ENCODE peak calls at places on chromosomes 13 and 19, in five cellular contexts. H is astrocyte of the spinal cord, Q is thoracic aorta, E is fibroblast of mammary gland, X is heart right ventricle. B is an unnamed sample.

GRCh38 chr19:4374451-4375163 is 25.7 kb downstream of the SH3GL1 start:
- DNase-seq in H (peak; percentile 84), Q (peak; percentile 74), E (peak; percentile 96), X (peak; percentile 50), B (peak; percentile 98)

GRCh38 chr13:114005206-114005720 is 31.4 kb upstream of the C13orf46 start:
- DNase-seq in H (no peak), Q (no peak), E (no peak), X (no peak), B (no peak)

GRCh38 chr19:49858591-49858985 is 7.6 kb downstream of the PTOV1 start:
- DNase-seq in H (no peak), Q (no peak), E (no peak), X (no peak), B (peak; percentile 27)

GRCh38 chr19:55206664-55207500 is 2.4 kb downstream of the PTPRH start:
- DNase-seq in H (peak; percentile 87), Q (no peak), E (peak; percentile 94), X (peak; percentile 84), B (peak; percentile 94)

GRCh38 chr19:29489182-29489951 is 36.4 kb upstream of the VSTM2B start:
- DNase-seq in H (no peak), Q (no peak), E (no peak), X (no peak), B (no peak)

GRCh38 chr13:113192902-113193301 is 15.6 kb downstream of the PCID2 start:
- DNase-seq in H (peak; percentile 35), Q (no peak), E (peak; percentile 91), X (no peak), B (peak; percentile 75)

GRCh38 chr13:108902557-108903155 is 273.2 kb downstream of the MYO16 start:
- DNase-seq in H (no peak), Q (no peak), E (no peak), X (no peak), B (peak; percentile 28)

GRCh38 chr19:44614313-44614712 is 950 bp downstream of the IGSF23 start:
- DNase-seq in H (no peak), Q (no peak), E (no peak), X (no peak), B (no peak)

GRCh38 chr13:37640499-37640898 is 41.9 kb upstream of the POSTN start:
- DNase-seq in H (peak; percentile 80), Q (no peak), E (peak; percentile 81), X (no peak), B (peak; percentile 65)

GRCh38 chr19:42088471-42089190 is 12.7 kb downstream of the ZNF574 start:
- DNase-seq in H (peak; percentile 83), Q (no peak), E (peak; percentile 71), X (no peak), B (peak; percentile 44)

GRCh38 chr19:5111051-5111450 is 142.1 kb downstream of the KDM4B start:
- DNase-seq in H (no peak), Q (no peak), E (no peak), X (no peak), B (no peak)

GRCh38 chr13:44819245-44819644 is 170.0 kb downstream of the NUFIP1 start:
- DNase-seq in H (peak; percentile 84), Q (no peak), E (peak; percentile 82), X (no peak), B (peak; percentile 84)

GRCh38 chr13:21458816-21459701 is at the start of gene ZDHHC20:
- DNase-seq in H (peak; percentile 80), Q (peak; percentile 58), E (peak; percentile 74), X (peak; percentile 87), B (peak; percentile 94)

GRCh38 chr19:33245948-33246728 is 20.5 kb upstream of the SLC7A10 start:
- DNase-seq in H (no peak), Q (no peak), E (no peak), X (no peak), B (peak; percentile 20)

GRCh38 chr13:51518847-51519246 is 65.4 kb upstream of the WDFY2 start:
- DNase-seq in H (no peak), Q (no peak), E (peak; percentile 80), X (no peak), B (peak; percentile 76)

GRCh38 chr13:30441304-30441703 is 19.0 kb downstream of the UBE2L5 start:
- DNase-seq in H (no peak), Q (no peak), E (no peak), X (no peak), B (no peak)

GRCh38 chr19:8640402-8641004 is 10.1 kb downstream of the NFILZ start:
- DNase-seq in H (no peak), Q (no peak), E (no peak), X (no peak), B (no peak)

GRCh38 chr13:29991343-29991742 is 140.9 kb upstream of the UBL3 start:
- DNase-seq in H (peak; percentile 92), Q (no peak), E (peak; percentile 95), X (no peak), B (peak; percentile 95)

GRCh38 chr19:5058456-5059190 is 89.7 kb downstream of the KDM4B start:
- DNase-seq in H (peak; percentile 18), Q (no peak), E (peak; percentile 40), X (no peak), B (no peak)

GRCh38 chr13:74443623-74444022 is 309.4 kb upstream of the KLF12 start:
- DNase-seq in H (peak; percentile 89), Q (no peak), E (peak; percentile 86), X (no peak), B (peak; percentile 90)

GRCh38 chr19:19597809-19598306 is 20.6 kb downstream of the PBX4 start:
- DNase-seq in H (no peak), Q (no peak), E (no peak), X (no peak), B (no peak)

GRCh38 chr13:52387721-52388120 is 18.3 kb downstream of the THSD1 start:
- DNase-seq in H (no peak), Q (no peak), E (no peak), X (no peak), B (no peak)

GRCh38 chr13:42396501-42396900 is 124.5 kb downstream of the AKAP11 start:
- DNase-seq in H (no peak), Q (no peak), E (no peak), X (no peak), B (no peak)

GRCh38 chr19:39065928-39066327 is 18.2 kb upstream of the ACP7 start:
- DNase-seq in H (no peak), Q (no peak), E (no peak), X (no peak), B (no peak)

GRCh38 chr13:100944791-100945345 is 270.3 kb upstream of the TMTC4 start:
- DNase-seq in H (no peak), Q (no peak), E (no peak), X (no peak), B (no peak)

GRCh38 chr19:4390017-4390861 is 10.1 kb downstream of the SH3GL1 start:
- DNase-seq in H (peak; percentile 44), Q (no peak), E (peak; percentile 62), X (peak; percentile 60), B (peak; percentile 56)

GRCh38 chr13:35978607-35979316 is 152.4 kb downstream of the DCLK1 start:
- DNase-seq in H (peak; percentile 85), Q (no peak), E (peak; percentile 84), X (peak; percentile 57), B (peak; percentile 81)

GRCh38 chr19:11091343-11092153 is 2.3 kb downstream of the LDLR start:
- DNase-seq in H (peak; percentile 94), Q (peak; percentile 57), E (peak; percentile 86), X (peak; percentile 66), B (peak; percentile 77)

GRCh38 chr13:59480857-59481256 is 682.9 kb downstream of the DIAPH3 start:
- DNase-seq in H (no peak), Q (no peak), E (no peak), X (no peak), B (no peak)

GRCh38 chr13:59483441-59484116 is 680.1 kb downstream of the DIAPH3 start:
- DNase-seq in H (peak; percentile 29), Q (no peak), E (no peak), X (peak; percentile 30), B (peak; percentile 8)

GRCh38 chr13:59479629-59480028 is 684.1 kb downstream of the DIAPH3 start:
- DNase-seq in H (no peak), Q (no peak), E (no peak), X (no peak), B (no peak)

GRCh38 chr13:59478908-59479307 is 684.8 kb downstream of the DIAPH3 start:
- DNase-seq in H (no peak), Q (no peak), E (no peak), X (no peak), B (no peak)

GRCh38 chr13:59480398-59480797 is 683.3 kb downstream of the DIAPH3 start:
- DNase-seq in H (no peak), Q (no peak), E (no peak), X (no peak), B (no peak)
- H3K4me3 ChIP-seq in H (no peak overlapping the region), Q (no peak overlapping the region), E (no peak overlapping the region), X (no peak overlapping the region), B (no peak overlapping the region)

DNA sequence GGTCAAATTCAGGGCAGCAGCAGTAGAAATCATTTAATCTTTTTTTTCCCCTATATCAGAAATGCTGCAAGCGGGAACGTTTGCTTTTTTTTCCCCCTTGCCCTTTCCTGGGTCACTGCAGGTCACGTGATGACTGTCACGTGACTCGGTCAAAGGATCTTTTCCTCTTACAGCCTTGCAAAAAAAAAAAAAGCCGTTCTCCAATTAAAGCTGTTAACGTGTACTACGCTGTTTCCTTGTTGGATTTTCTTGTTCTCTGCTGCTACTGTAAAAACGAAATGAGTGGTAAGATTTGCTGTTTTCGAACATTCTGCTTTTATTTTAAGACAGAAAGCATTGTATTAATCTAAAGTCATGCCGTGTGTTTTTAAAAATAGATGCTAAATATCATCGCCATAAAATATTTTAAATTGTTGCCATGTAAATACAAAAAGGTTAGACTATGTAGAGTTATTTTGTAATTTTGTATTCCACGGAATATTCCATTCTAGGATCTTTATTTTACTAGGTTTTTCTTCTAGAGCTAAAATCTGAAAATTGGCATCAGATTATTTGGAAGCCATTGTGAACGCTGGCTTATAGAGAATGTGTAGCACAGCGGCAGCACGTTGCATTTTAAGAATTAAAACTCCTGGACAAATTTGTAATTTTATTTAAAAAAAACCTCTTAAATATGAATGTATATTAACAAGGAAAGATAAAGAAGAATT is 109.9 kb upstream of the MLNR start:
- DNase-seq in H (peak; percentile 90), Q (peak; percentile 16), E (peak; percentile 93), X (peak; percentile 84), B (peak; percentile 91)
- H3K4me3 ChIP-seq in H (peak overlapping the region; percentile 64), Q (peak overlapping the region; percentile 80), E (peak overlapping the region; percentile 73), X (peak overlapping the region; percentile 58), B (peak overlapping the region; percentile 53)

GRCh38 chr19:18541258-18541991 is 1.9 kb downstream of the FKBP8 start:
- DNase-seq in H (no peak), Q (no peak), E (peak; percentile 85), X (no peak), B (peak; percentile 53)
- H3K4me3 ChIP-seq in H (no peak overlapping the region), Q (peak overlapping the region; percentile 82), E (no peak overlapping the region), X (no peak overlapping the region), B (peak overlapping the region; percentile 62)

GRCh38 chr13:75968103-75968838 is 332.1 kb downstream of the LMO7 start:
- DNase-seq in H (no peak), Q (no peak), E (peak; percentile 66), X (no peak), B (peak; percentile 26)
- H3K4me3 ChIP-seq in H (no peak overlapping the region), Q (no peak overlapping the region), E (no peak overlapping the region), X (no peak overlapping the region), B (no peak overlapping the region)

DNA sequence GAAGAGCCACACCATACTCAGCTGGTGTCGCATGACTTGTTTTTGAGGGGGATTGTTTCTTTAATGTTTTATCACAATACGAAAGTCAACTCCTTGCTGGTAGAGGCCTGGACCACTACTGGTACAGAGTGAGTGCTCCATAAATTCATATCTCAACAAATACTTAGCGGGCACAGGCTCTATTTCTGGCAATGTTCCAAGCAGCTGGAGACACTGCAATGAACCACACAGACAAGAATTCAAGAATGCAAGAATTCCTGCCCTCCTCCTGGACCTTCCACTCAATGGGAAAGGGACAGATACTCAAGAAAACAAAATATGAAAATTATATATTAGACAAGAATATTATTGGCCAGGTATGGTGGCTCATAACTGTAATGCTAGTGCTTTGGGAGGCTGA is 5.1 kb upstream of the FXYD5 start:
- DNase-seq in H (no peak), Q (no peak), E (no peak), X (no peak), B (no peak)
- H3K4me3 ChIP-seq in H (no peak overlapping the region), Q (no peak overlapping the region), E (no peak overlapping the region), X (no peak overlapping the region), B (no peak overlapping the region)

B was measured in foreskin fibroblast.